ENCODE peak calls at places on chromosomes 4 and X, in five cellular contexts. M is activated CD4-positive, alpha-beta T cell treated with anti-CD3 and anti-CD28 coated beads for 24 hours; B is aorta; J is activated gamma-delta T cell treated with Interleukin-2 at 50 U/mL for 16 hours; O is AG09309. Y is an unnamed sample.
A peak's percentile ranks its signal among the peaks of the same experiment; 100 is the strongest.

GRCh38 chr4:8419222-8420041 is 21.1 kb downstream of the ACOX3 start:
- DNase-seq in O (peak; percentile 33), M (peak; percentile 31), J (no peak), B (no peak), Y (no peak)

GRCh38 chr4:189059996-189060570 is 880.6 kb upstream of the FRG1 start:
- DNase-seq in J (no peak), O (peak; percentile 37), B (no peak), M (no peak), Y (no peak)

GRCh38 chr4:101835121-101835904 is 44.8 kb downstream of the BANK1 start:
- DNase-seq in M (no peak), J (no peak), B (no peak), O (peak; percentile 28), Y (no peak)

GRCh38 chr4:110477836-110478235 is 1.9 kb downstream of the ENPEP start:
- DNase-seq in M (no peak), O (no peak), J (no peak), B (no peak), Y (no peak)

GRCh38 chr4:167885872-167886271 is 206.5 kb upstream of the ANXA10 start:
- DNase-seq in B (no peak), O (no peak), M (no peak), J (no peak), Y (no peak)

GRCh38 chr4:11416767-11417113 is 12.0 kb downstream of the HS3ST1 start:
- DNase-seq in J (no peak), O (no peak), B (no peak), M (no peak), Y (no peak)

GRCh38 chr4:54843106-54843505 is 185.3 kb downstream of the KIT start:
- DNase-seq in M (no peak), J (no peak), O (no peak), B (no peak), Y (no peak)

GRCh38 chr4:151438154-151438553 is 29.2 kb downstream of the FHIP1A start:
- DNase-seq in B (no peak), J (no peak), M (no peak), O (no peak), Y (no peak)

GRCh38 chrX:40224658-40225057 is 126.9 kb upstream of the BCOR start:
- DNase-seq in J (no peak), M (no peak), O (no peak), B (no peak), Y (no peak)

GRCh38 chr4:24373662-24374061 is 210.7 kb downstream of the DHX15 start:
- DNase-seq in B (no peak), J (no peak), O (no peak), M (no peak), Y (no peak)

GRCh38 chr4:118381902-118382301 is 29.1 kb upstream of the PRSS12 start:
- DNase-seq in M (no peak), J (no peak), B (no peak), O (no peak), Y (no peak)

GRCh38 chr4:182273191-182273935 is 30.2 kb downstream of the TENM3 start:
- DNase-seq in O (no peak), B (no peak), M (no peak), J (no peak), Y (no peak)

GRCh38 chrX:56563231-56564116 is at the start of gene UBQLN2:
- DNase-seq in B (peak; percentile 88), J (peak; percentile 72), O (peak; percentile 44), M (peak; percentile 63), Y (peak; percentile 31)

GRCh38 chr4:120874792-120875774 is 47.4 kb downstream of the PRDM5 start:
- DNase-seq in J (no peak), M (no peak), B (no peak), O (no peak), Y (no peak)

GRCh38 chr4:88809561-88810219 is 112.1 kb upstream of the NAP1L5 start:
- DNase-seq in M (no peak), O (no peak), B (no peak), J (no peak), Y (no peak)

Y was measured in NCI-H1048.